ENCODE peak calls at places on chromosomes 16 and 17, in four cellular contexts. D is stimulated activated effector memory CD8-positive, alpha-beta T cell treated with anti-CD3 and anti-CD28 coated beads, Interleukin-12 subunit alpha, Interleukin-12 subunit beta, amount 100 ng/mL, for 72 hours; R is cardiac muscle cell; T is mesendoderm. I is an unnamed sample.

GRCh38 chr17:20059728-20060188 is 50.6 kb downstream of the SPECC1 start:
- DNase-seq in T (no peak), R (peak; percentile 11), D (no peak), I (no peak)

GRCh38 chr17:10618202-10618635 is 38.9 kb downstream of the MYH3 start:
- DNase-seq in R (peak; percentile 83), D (peak; percentile 42), T (peak; percentile 89), I (peak; percentile 65)

GRCh38 chr16:19884611-19885455 is at the start of gene GPRC5B:
- DNase-seq in T (peak; percentile 56), D (peak; percentile 18), R (peak; percentile 58), I (peak; percentile 61)

GRCh38 chr16:7644171-7644570 is 311.5 kb downstream of the RBFOX1 start:
- DNase-seq in D (no peak), T (peak; percentile 92), R (no peak), I (no peak)

GRCh38 chr16:17011712-17012111 is 459.0 kb downstream of the XYLT1 start:
- DNase-seq in T (no peak), R (no peak), D (no peak), I (no peak)

GRCh38 chr17:74567397-74567796 is at the start of gene CD300H:
- DNase-seq in D (no peak), T (no peak), R (peak; percentile 13), I (no peak)

GRCh38 chr16:76897816-76898215 is 293.2 kb upstream of the MON1B start:
- DNase-seq in R (no peak), T (no peak), D (no peak), I (no peak)

GRCh38 chr17:16972346-16972745 is 428 bp upstream of the TNFRSF13B start:
- DNase-seq in D (no peak), T (no peak), R (no peak), I (no peak)

GRCh38 chr17:82446649-82447048 is 3.9 kb downstream of the CYBC1 start:
- DNase-seq in R (no peak), T (no peak), D (no peak), I (no peak)

GRCh38 chr17:69870751-69871199 is 204.2 kb upstream of the KCNJ16 start:
- DNase-seq in R (peak; percentile 6), D (no peak), T (peak; percentile 72), I (peak; percentile 8)

GRCh38 chr16:70437017-70437581 is 1.8 kb downstream of the ST3GAL2 start:
- DNase-seq in R (peak; percentile 94), D (no peak), T (peak; percentile 97), I (peak; percentile 78)

I was measured in lung microvascular endothelial cell.